ENCODE peak calls at places on chromosomes 2 and 18, in five cellular contexts. Z, P, D, U and N are unnamed samples. For H3K9me3, the result is how much of the 10 kb centered on the place peaks cover.

GRCh38 chr18:3585656-3586509 is 135.9 kb downstream of the TGIF1 start:
- DNase-seq in Z (peak), P (peak), D (peak), U (peak), N (peak)

GRCh38 chr18:9558397-9559064 is 55.8 kb downstream of the PPP4R1 start:
- DNase-seq in Z (no peak), P (no peak), D (no peak), U (no peak), N (no peak)

GRCh38 chr2:180573951-180574350 is 406.5 kb upstream of the UBE2E3 start:
- DNase-seq in Z (no peak), P (peak), D (no peak), U (no peak), N (no peak)

GRCh38 chr2:232549655-232550350 is 554 bp downstream of the TIGD1 start:
- DNase-seq in Z (no peak), P (no peak), D (no peak), U (no peak), N (no peak)

GRCh38 chr2:65800998-65801397 is 368.6 kb upstream of the SPRED2 start:
- DNase-seq in Z (no peak), P (peak), D (no peak), U (no peak), N (no peak)

GRCh38 chr2:222433381-222434173 is 9.2 kb downstream of the SGPP2 start:
- DNase-seq in Z (no peak), P (no peak), D (no peak), U (no peak), N (no peak)

GRCh38 chr2:162333968-162334367 is 10.0 kb upstream of the GCA start:
- DNase-seq in Z (peak), P (peak), D (no peak), U (peak), N (no peak)

GRCh38 chr2:109418716-109419115 is 195.1 kb downstream of the SEPTIN10 start:
- DNase-seq in Z (no peak), P (no peak), D (no peak), U (no peak), N (no peak)

GRCh38 chr2:235850289-235850688 is 317.9 kb downstream of the GBX2 start:
- DNase-seq in Z (no peak), P (no peak), D (no peak), U (no peak), N (no peak)

GRCh38 chr2:111975819-111976218 is 77.4 kb downstream of the MERTK start:
- DNase-seq in Z (peak), P (no peak), D (no peak), U (no peak), N (no peak)

GRCh38 chr2:1626271-1626681 is 118.0 kb downstream of the PXDN start:
- DNase-seq in Z (peak), P (no peak), D (no peak), U (no peak), N (no peak)

GRCh38 chr2:137881711-137882110 is 82.6 kb upstream of the HNMT start:
- DNase-seq in Z (no peak), P (no peak), D (no peak), U (no peak), N (no peak)

GRCh38 chr2:123915380-123915779 is 109.7 kb upstream of the CNTNAP5 start:
- DNase-seq in Z (no peak), P (no peak), D (no peak), U (no peak), N (no peak)

GRCh38 chr2:172256886-172257285 is 154.2 kb upstream of the DLX2 start:
- DNase-seq in Z (no peak), P (no peak), D (no peak), U (no peak), N (no peak)

GRCh38 chr18:45836242-45837215 is 11.1 kb downstream of the SIGLEC15 start:
- DNase-seq in Z (no peak), P (peak), D (peak), U (no peak), N (no peak)

GRCh38 chr2:109066917-109067828 is 61.8 kb upstream of the SH3RF3 start:
- DNase-seq in Z (no peak), P (no peak), D (peak), U (no peak), N (no peak)

GRCh38 chr18:73153271-73153670 is 285.5 kb upstream of the NETO1 start:
- DNase-seq in Z (no peak), P (peak), D (no peak), U (no peak), N (no peak)

GRCh38 chr18:78855188-78855587 is 124.4 kb upstream of the SALL3 start:
- DNase-seq in Z (no peak), P (no peak), D (no peak), U (no peak), N (no peak)
- H3K9me3 ChIP-seq in Z (under half), P (under half), D (under half), U (under half), N (under half)

GRCh38 chr2:139605668-139606067 is 825.5 kb upstream of the NXPH2 start:
- DNase-seq in Z (no peak), P (no peak), D (no peak), U (no peak), N (no peak)

DNA sequence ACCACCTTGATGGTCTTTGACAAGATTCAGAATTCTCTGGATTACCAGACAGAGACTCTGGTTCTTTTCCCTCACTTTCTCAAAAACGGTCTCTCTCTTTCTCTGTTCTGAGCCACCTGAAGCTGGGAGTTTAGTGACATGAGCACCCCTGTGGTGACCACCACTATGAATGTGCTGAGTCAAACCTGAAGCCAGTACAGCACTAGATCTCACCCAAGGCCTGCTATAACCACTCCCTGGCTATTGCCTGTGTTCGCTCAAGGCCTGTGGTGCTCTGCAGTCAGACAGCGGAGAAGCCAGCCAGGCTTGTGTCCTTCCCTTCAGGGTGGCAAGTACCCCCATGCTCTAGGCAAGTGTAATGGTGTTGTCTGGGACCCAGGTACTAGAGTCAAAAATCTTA is 828.9 kb upstream of the NXPH2 start:
- DNase-seq in Z (no peak), P (no peak), D (no peak), U (no peak), N (no peak)
- H3K9me3 ChIP-seq in Z (under half), P (under half), D (under half), U (under half), N (under half)

GRCh38 chr2:12791906-12792305 is 75.2 kb downstream of the TRIB2 start:
- DNase-seq in Z (no peak), P (no peak), D (no peak), U (no peak), N (no peak)

GRCh38 chr2:12787891-12788783 is 71.4 kb downstream of the TRIB2 start:
- DNase-seq in Z (peak), P (peak), D (no peak), U (peak), N (no peak)
- H3K9me3 ChIP-seq in Z (under half), P (under half), D (under half), U (under half), N (under half)

DNA sequence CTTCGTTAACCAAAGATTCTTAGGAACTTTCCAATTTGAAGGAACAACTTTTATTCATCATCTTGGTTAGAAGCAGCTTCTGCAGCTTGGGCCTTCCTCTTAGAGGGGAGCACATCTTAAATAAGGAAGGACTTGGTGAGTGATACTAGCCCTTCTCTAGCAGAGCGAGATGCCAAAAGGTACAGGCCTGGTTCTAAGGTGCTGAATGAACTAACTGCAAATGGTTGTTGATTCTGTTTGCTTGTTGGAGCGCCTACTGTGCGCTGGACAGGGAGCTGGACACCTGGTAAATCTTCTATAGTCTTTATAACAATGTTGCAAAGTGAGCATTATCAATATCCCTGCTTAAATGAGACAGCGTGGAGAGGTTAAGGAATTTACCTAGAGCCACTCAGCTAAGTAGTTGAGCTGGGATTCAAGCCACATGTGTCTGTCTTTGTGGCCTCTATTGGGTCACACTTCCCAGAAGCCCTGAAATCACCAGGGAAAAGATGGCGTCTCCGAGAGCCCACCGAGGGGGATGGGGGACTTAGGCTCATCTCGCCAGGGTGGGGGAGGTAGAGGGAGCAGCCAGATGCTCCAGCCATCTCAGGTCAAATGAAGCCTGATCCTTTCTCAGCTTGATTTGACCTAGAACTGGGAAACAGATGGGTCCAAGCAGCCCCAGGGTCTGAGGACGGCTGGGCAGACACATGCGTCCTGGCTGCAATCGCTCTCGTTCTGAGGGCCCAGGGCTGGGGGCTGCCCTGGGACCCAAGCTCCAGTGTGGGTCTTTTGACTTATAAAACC is 127.3 kb downstream of the MYCN start:
- DNase-seq in Z (no peak), P (no peak), D (no peak), U (no peak), N (no peak)
- H3K9me3 ChIP-seq in Z (under half), P (under half), D (under half), U (under half), N (under half)

GRCh38 chr2:164840930-164841718 is 499 bp downstream of the COBLL1 start:
- DNase-seq in Z (peak), P (peak), D (peak), U (no peak), N (no peak)
- H3K9me3 ChIP-seq in Z (under half), P (under half), D (under half), U (under half), N (under half)

GRCh38 chr2:120204417-120204816 is 18.8 kb downstream of the TMEM185B start:
- DNase-seq in Z (no peak), P (no peak), D (no peak), U (no peak), N (no peak)

GRCh38 chr2:120203341-120204021 is 19.7 kb downstream of the TMEM185B start:
- DNase-seq in Z (no peak), P (no peak), D (no peak), U (no peak), N (no peak)

GRCh38 chr2:120204945-120205670 is 18.1 kb downstream of the TMEM185B start:
- DNase-seq in Z (no peak), P (no peak), D (no peak), U (no peak), N (no peak)

GRCh38 chr2:120205901-120206581 is 17.2 kb downstream of the TMEM185B start:
- DNase-seq in Z (no peak), P (no peak), D (peak), U (no peak), N (no peak)

GRCh38 chr2:120204022-120204405 is 19.2 kb downstream of the TMEM185B start:
- DNase-seq in Z (no peak), P (no peak), D (no peak), U (no peak), N (no peak)
- H3K9me3 ChIP-seq in Z (under half), P (under half), D (under half), U (under half), N (under half)